ENCODE peak calls at places on chromosome 21, in seven cellular contexts. One of them, this sample, is unnamed.

GRCh38 chr21:26982767-26983166 is 15.9 kb upstream of the ADAMTS5 start:
- DNase-seq in SK-N-SH: no peak
- DNase-seq in HCT116: no peak
- DNase-seq in HepG2: no peak
- DNase-seq in K562: no peak
- DNase-seq in H1: no peak
- DNase-seq in GM12878: no peak
- DNase-seq in this sample: no peak

GRCh38 chr21:33196956-33197374 is 32.8 kb upstream of the IFNAR2 start:
- DNase-seq in GM12878: no peak
- DNase-seq in SK-N-SH: peak
- DNase-seq in K562: peak
- DNase-seq in HCT116: peak
- DNase-seq in HepG2: peak
- DNase-seq in H1: peak
- DNase-seq in this sample: peak

GRCh38 chr21:21383126-21383525 is 384.9 kb downstream of the NCAM2 start:
- DNase-seq in K562: no peak
- DNase-seq in SK-N-SH: no peak
- DNase-seq in HCT116: no peak
- DNase-seq in HepG2: no peak
- DNase-seq in H1: no peak
- DNase-seq in GM12878: no peak
- DNase-seq in this sample: no peak

GRCh38 chr21:22710725-22711124 is 1712.5 kb downstream of the NCAM2 start:
- DNase-seq in HCT116: no peak
- DNase-seq in SK-N-SH: no peak
- DNase-seq in HepG2: no peak
- DNase-seq in K562: no peak
- DNase-seq in GM12878: no peak
- DNase-seq in H1: no peak
- DNase-seq in this sample: no peak

GRCh38 chr21:37157938-37158337 is 84.9 kb downstream of the TTC3 start:
- DNase-seq in K562: no peak
- DNase-seq in SK-N-SH: no peak
- DNase-seq in H1: no peak
- DNase-seq in GM12878: no peak
- DNase-seq in HCT116: no peak
- DNase-seq in HepG2: no peak
- DNase-seq in this sample: no peak

GRCh38 chr21:38080888-38081287 is 164.6 kb upstream of the KCNJ6 start:
- DNase-seq in H1: no peak
- DNase-seq in SK-N-SH: no peak
- DNase-seq in GM12878: no peak
- DNase-seq in HCT116: no peak
- DNase-seq in HepG2: no peak
- DNase-seq in K562: no peak
- DNase-seq in this sample: no peak

GRCh38 chr21:24042687-24043086 is 1564.6 kb downstream of the MRPL39 start:
- DNase-seq in GM12878: no peak
- DNase-seq in HCT116: no peak
- DNase-seq in HepG2: no peak
- DNase-seq in K562: no peak
- DNase-seq in SK-N-SH: no peak
- DNase-seq in H1: no peak
- DNase-seq in this sample: no peak

GRCh38 chr21:16979574-16979973 is 533.3 kb upstream of the CXADR start:
- DNase-seq in GM12878: no peak
- DNase-seq in HCT116: no peak
- DNase-seq in K562: no peak
- DNase-seq in H1: no peak
- DNase-seq in SK-N-SH: no peak
- DNase-seq in HepG2: no peak
- DNase-seq in this sample: no peak

GRCh38 chr21:27086630-27087029 is 119.7 kb upstream of the ADAMTS5 start:
- DNase-seq in K562: no peak
- DNase-seq in HepG2: no peak
- DNase-seq in SK-N-SH: no peak
- DNase-seq in GM12878: no peak
- DNase-seq in H1: no peak
- DNase-seq in HCT116: no peak
- DNase-seq in this sample: no peak

GRCh38 chr21:37800122-37800455 is 116.2 kb downstream of the KCNJ6 start:
- DNase-seq in HepG2: no peak
- DNase-seq in SK-N-SH: no peak
- DNase-seq in H1: no peak
- DNase-seq in K562: no peak
- DNase-seq in HCT116: no peak
- DNase-seq in GM12878: no peak
- DNase-seq in this sample: no peak

GRCh38 chr21:33380483-33380998 is 22.7 kb upstream of the IFNGR2 start:
- DNase-seq in H1: no peak
- DNase-seq in HepG2: peak
- DNase-seq in K562: peak
- DNase-seq in GM12878: peak
- DNase-seq in SK-N-SH: no peak
- DNase-seq in HCT116: peak
- DNase-seq in this sample: peak

GRCh38 chr21:36691539-36692124 is 7.3 kb upstream of the SIM2 start:
- DNase-seq in SK-N-SH: no peak
- DNase-seq in GM12878: no peak
- DNase-seq in HepG2: no peak
- DNase-seq in K562: no peak
- DNase-seq in H1: no peak
- DNase-seq in HCT116: no peak
- DNase-seq in this sample: no peak

GRCh38 chr21:17454315-17455027 is 58.4 kb upstream of the CXADR start:
- DNase-seq in HepG2: peak
- DNase-seq in K562: peak
- DNase-seq in H1: peak
- DNase-seq in GM12878: no peak
- DNase-seq in HCT116: peak
- DNase-seq in SK-N-SH: peak
- DNase-seq in this sample: peak

GRCh38 chr21:37614351-37614875 is 247.8 kb downstream of the DYRK1A start:
- DNase-seq in H1: no peak
- DNase-seq in K562: no peak
- DNase-seq in HCT116: no peak
- DNase-seq in SK-N-SH: no peak
- DNase-seq in HepG2: no peak
- DNase-seq in GM12878: no peak
- DNase-seq in this sample: no peak

GRCh38 chr21:37073417-37074194 is 552 bp downstream of the TTC3 start:
- DNase-seq in HepG2: no peak
- DNase-seq in H1: peak
- DNase-seq in GM12878: no peak
- DNase-seq in K562: peak
- DNase-seq in SK-N-SH: peak
- DNase-seq in HCT116: no peak
- DNase-seq in this sample: peak

GRCh38 chr21:38646213-38646837 is 148.0 kb upstream of the ERG start:
- DNase-seq in SK-N-SH: no peak
- DNase-seq in K562: no peak
- DNase-seq in HCT116: no peak
- DNase-seq in GM12878: no peak
- DNase-seq in H1: no peak
- DNase-seq in HepG2: no peak
- DNase-seq in this sample: no peak

GRCh38 chr21:33261635-33262034 is 4.5 kb upstream of the IL10RB start:
- DNase-seq in SK-N-SH: no peak
- DNase-seq in K562: no peak
- DNase-seq in H1: no peak
- DNase-seq in HepG2: no peak
- DNase-seq in GM12878: no peak
- DNase-seq in HCT116: no peak
- DNase-seq in this sample: no peak

GRCh38 chr21:34877485-34878128 is 171.5 kb downstream of the RUNX1 start:
- DNase-seq in K562: no peak
- DNase-seq in SK-N-SH: no peak
- DNase-seq in HCT116: no peak
- DNase-seq in GM12878: no peak
- DNase-seq in H1: no peak
- DNase-seq in HepG2: no peak
- DNase-seq in this sample: no peak

GRCh38 chr21:34878940-34879339 is 170.2 kb downstream of the RUNX1 start:
- DNase-seq in HepG2: no peak
- DNase-seq in K562: no peak
- DNase-seq in SK-N-SH: no peak
- DNase-seq in GM12878: no peak
- DNase-seq in HCT116: no peak
- DNase-seq in H1: no peak
- DNase-seq in this sample: no peak

GRCh38 chr21:34875830-34876229 is 173.3 kb downstream of the RUNX1 start:
- DNase-seq in K562: no peak
- DNase-seq in HepG2: no peak
- DNase-seq in H1: no peak
- DNase-seq in GM12878: no peak
- DNase-seq in SK-N-SH: no peak
- DNase-seq in HCT116: no peak
- DNase-seq in this sample: no peak

GRCh38 chr21:34880401-34880800 is 168.7 kb downstream of the RUNX1 start:
- DNase-seq in SK-N-SH: no peak
- DNase-seq in HepG2: no peak
- DNase-seq in HCT116: no peak
- DNase-seq in K562: no peak
- DNase-seq in GM12878: no peak
- DNase-seq in H1: no peak
- DNase-seq in this sample: no peak

GRCh38 chr21:34878501-34878900 is 170.6 kb downstream of the RUNX1 start:
- DNase-seq in HCT116: no peak
- DNase-seq in K562: no peak
- DNase-seq in HepG2: peak
- DNase-seq in H1: no peak
- DNase-seq in SK-N-SH: no peak
- DNase-seq in GM12878: no peak
- DNase-seq in this sample: peak
- TF ChIP-seq JUND in HCT116: no peak
- TF ChIP-seq JUND in K562: no peak
- TF ChIP-seq JUND in HepG2: no peak
- TF ChIP-seq JUND in H1: no peak
- TF ChIP-seq JUND in SK-N-SH: no peak
- TF ChIP-seq JUND in GM12878: no peak
- TF ChIP-seq JUND in this sample: no peak

GRCh38 chr21:45313015-45313414 is 25.3 kb upstream of the POFUT2 start:
- DNase-seq in SK-N-SH: no peak
- DNase-seq in HCT116: no peak
- DNase-seq in H1: no peak
- DNase-seq in K562: no peak
- DNase-seq in GM12878: no peak
- DNase-seq in HepG2: no peak
- DNase-seq in this sample: no peak
- TF ChIP-seq JUND in SK-N-SH: no peak
- TF ChIP-seq JUND in HCT116: no peak
- TF ChIP-seq JUND in H1: no peak
- TF ChIP-seq JUND in K562: no peak
- TF ChIP-seq JUND in GM12878: no peak
- TF ChIP-seq JUND in HepG2: no peak
- TF ChIP-seq JUND in this sample: no peak

GRCh38 chr21:39675595-39675994 is 62.9 kb downstream of the B3GALT5 start:
- DNase-seq in GM12878: no peak
- DNase-seq in H1: no peak
- DNase-seq in HepG2: no peak
- DNase-seq in SK-N-SH: peak
- DNase-seq in K562: no peak
- DNase-seq in HCT116: no peak
- DNase-seq in this sample: no peak

GRCh38 chr21:39671986-39672385 is 59.2 kb downstream of the B3GALT5 start:
- DNase-seq in H1: no peak
- DNase-seq in SK-N-SH: no peak
- DNase-seq in K562: no peak
- DNase-seq in HepG2: no peak
- DNase-seq in HCT116: no peak
- DNase-seq in GM12878: no peak
- DNase-seq in this sample: no peak

GRCh38 chr21:39673163-39673562 is 60.4 kb downstream of the B3GALT5 start:
- DNase-seq in SK-N-SH: no peak
- DNase-seq in H1: no peak
- DNase-seq in K562: no peak
- DNase-seq in HepG2: no peak
- DNase-seq in GM12878: no peak
- DNase-seq in HCT116: no peak
- DNase-seq in this sample: no peak

GRCh38 chr21:39674794-39675193 is 62.1 kb downstream of the B3GALT5 start:
- DNase-seq in H1: no peak
- DNase-seq in SK-N-SH: no peak
- DNase-seq in HepG2: no peak
- DNase-seq in HCT116: no peak
- DNase-seq in GM12878: no peak
- DNase-seq in K562: no peak
- DNase-seq in this sample: no peak

DNA sequence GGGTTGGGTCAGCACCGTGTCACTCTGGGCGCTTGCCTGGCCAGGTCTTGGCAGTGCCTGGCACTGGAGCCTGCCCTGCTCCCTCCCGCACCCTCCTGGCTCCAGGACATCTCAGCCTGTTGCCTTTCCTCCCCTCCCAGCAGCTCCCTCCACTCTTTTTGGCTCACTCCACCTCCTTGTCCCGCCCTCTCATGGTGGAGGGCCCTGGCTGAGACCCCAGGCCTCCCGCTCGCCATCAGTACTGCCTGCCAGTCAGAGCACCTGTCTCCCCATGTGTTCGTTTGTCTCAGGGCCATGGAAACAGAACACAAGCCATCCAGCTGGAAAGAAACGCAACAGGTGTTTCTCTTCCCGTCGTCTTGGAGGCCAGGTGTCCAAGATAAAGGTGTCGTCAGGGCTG is 61.0 kb downstream of the B3GALT5 start:
- DNase-seq in K562: no peak
- DNase-seq in HCT116: no peak
- DNase-seq in GM12878: no peak
- DNase-seq in H1: no peak
- DNase-seq in SK-N-SH: no peak
- DNase-seq in HepG2: no peak
- DNase-seq in this sample: no peak
- TF ChIP-seq JUND in K562: no peak
- TF ChIP-seq JUND in HCT116: no peak
- TF ChIP-seq JUND in GM12878: no peak
- TF ChIP-seq JUND in H1: no peak
- TF ChIP-seq JUND in SK-N-SH: no peak
- TF ChIP-seq JUND in HepG2: no peak
- TF ChIP-seq JUND in this sample: no peak

DNA sequence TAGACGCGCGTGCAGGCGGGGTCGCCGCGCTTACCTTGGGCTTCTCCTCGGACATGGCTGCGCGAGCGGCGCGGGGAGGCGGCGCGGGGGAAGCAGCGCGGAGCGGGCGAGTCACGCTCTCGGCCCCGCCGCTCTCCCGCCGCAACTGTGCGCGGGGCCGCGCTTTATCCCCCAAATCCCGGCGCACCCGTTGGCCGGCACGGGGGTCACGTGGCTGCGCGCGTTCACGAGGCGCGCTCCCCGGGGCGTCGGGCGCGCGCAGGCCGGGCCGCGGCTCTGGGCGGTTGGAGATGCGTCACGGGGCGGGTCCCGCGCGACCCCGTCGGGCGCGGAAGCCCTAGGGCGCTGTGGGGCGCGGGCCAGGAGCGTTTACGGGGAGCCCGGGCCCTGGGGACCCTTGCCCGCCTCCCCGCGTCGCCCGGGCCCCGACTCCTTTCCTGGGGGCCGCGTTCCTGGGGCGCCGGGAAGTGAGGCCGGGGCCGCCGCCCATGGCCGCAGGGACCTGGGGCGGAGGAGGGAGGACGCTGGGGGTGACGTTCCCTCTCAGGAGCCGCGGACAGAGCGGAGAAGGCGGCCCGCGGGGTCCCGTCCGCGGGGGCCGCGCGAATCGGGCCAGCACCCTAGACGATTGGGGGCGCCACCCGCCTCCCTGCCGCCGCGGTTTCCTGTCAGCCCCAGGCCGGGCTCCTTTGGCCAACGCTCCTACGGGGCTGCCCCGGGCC is at the start of gene SUMO3:
- DNase-seq in GM12878: no peak
- DNase-seq in SK-N-SH: peak
- DNase-seq in K562: peak
- DNase-seq in H1: peak
- DNase-seq in HCT116: no peak
- DNase-seq in HepG2: peak
- DNase-seq in this sample: peak
- TF ChIP-seq JUND in GM12878: no peak
- TF ChIP-seq JUND in SK-N-SH: no peak
- TF ChIP-seq JUND in K562: no peak
- TF ChIP-seq JUND in H1: no peak
- TF ChIP-seq JUND in HCT116: no peak
- TF ChIP-seq JUND in HepG2: no peak
- TF ChIP-seq JUND in this sample: no peak